ENCODE peak calls at places on chromosomes 6 and 20, in five cellular contexts. X is A549, A is K562, W is GM12878, D is HepG2. B is an unnamed sample.
A peak's percentile ranks its signal among the peaks of the same experiment; 100 is the strongest.

GRCh38 chr6:17276766-17277165 is 4.4 kb upstream of the RBM24 start:
- ATAC-seq in X (no peak), D (no peak), A (no peak), W (no peak), B (no peak)

GRCh38 chr20:38583306-38583705 is 2.3 kb downstream of the ADIG start:
- ATAC-seq in A (no peak), W (no peak), D (no peak), X (no peak), B (no peak)

GRCh38 chr20:47502801-47503239 is 1.1 kb downstream of the NCOA3 start:
- ATAC-seq in W (peak; percentile 31), A (peak; percentile 8), X (peak; percentile 11), D (peak; percentile 4), B (no peak)

GRCh38 chr6:32214126-32214525 is 9.7 kb downstream of the NOTCH4 start:
- ATAC-seq in A (no peak), W (no peak), X (no peak), D (no peak), B (no peak)

GRCh38 chr6:44219053-44219814 is 2.5 kb downstream of the MYMX start:
- ATAC-seq in D (peak; percentile 77), X (peak; percentile 78), W (peak; percentile 80), A (peak; percentile 88), B (peak; percentile 78)

GRCh38 chr6:83429269-83429668 is 1.6 kb downstream of the ME1 start:
- ATAC-seq in W (no peak), D (no peak), A (no peak), X (no peak), B (no peak)

GRCh38 chr6:130129781-130130246 is 92.9 kb downstream of the SAMD3 start:
- ATAC-seq in A (no peak), D (no peak), W (no peak), X (no peak), B (no peak)

GRCh38 chr6:13537527-13537897 is 36.9 kb upstream of the SIRT5 start:
- ATAC-seq in D (no peak), W (no peak), A (no peak), X (no peak), B (no peak)

GRCh38 chr20:38447931-38448675 is 13.0 kb upstream of the SNHG17 start:
- ATAC-seq in D (peak; percentile 78), X (no peak), W (peak; percentile 84), A (peak; percentile 50), B (no peak)

GRCh38 chr6:73774311-73774766 is 78.3 kb downstream of the CD109 start:
- ATAC-seq in D (peak; percentile 44), A (no peak), W (peak; percentile 55), X (peak; percentile 97), B (peak; percentile 70)

GRCh38 chr6:4344317-4344899 is 209.0 kb upstream of the ECI2 start:
- ATAC-seq in X (no peak), A (no peak), W (no peak), D (no peak), B (no peak)

GRCh38 chr6:107398005-107398404 is 61.4 kb downstream of the PDSS2 start:
- ATAC-seq in D (no peak), A (peak; percentile 63), W (no peak), X (no peak), B (no peak)

GRCh38 chr6:947235-947934 is 254.4 kb upstream of the EXOC2 start:
- ATAC-seq in A (no peak), X (no peak), W (no peak), D (peak; percentile 77), B (no peak)

GRCh38 chr20:8427419-8428065 is 295.5 kb downstream of the PLCB1 start:
- ATAC-seq in W (no peak), D (no peak), X (no peak), A (no peak), B (no peak)

GRCh38 chr6:56752009-56752408 is 109.3 kb upstream of the DST start:
- ATAC-seq in W (peak; percentile 18), A (no peak), X (peak; percentile 37), D (no peak), B (no peak)

GRCh38 chr20:9457055-9457454 is 57.3 kb upstream of the LAMP5 start:
- ATAC-seq in W (peak; percentile 70), D (no peak), X (no peak), A (no peak), B (no peak)

GRCh38 chr20:37202267-37202943 is 23.1 kb upstream of the MROH8 start:
- ATAC-seq in D (peak; percentile 71), A (peak; percentile 82), W (peak; percentile 59), X (peak; percentile 89), B (peak; percentile 86)

GRCh38 chr6:129184808-129185366 is 301.9 kb downstream of the LAMA2 start:
- ATAC-seq in X (no peak), D (no peak), W (no peak), A (no peak), B (no peak)

GRCh38 chr6:149463781-149464180 is 21.0 kb downstream of the ZC3H12D start:
- ATAC-seq in X (no peak), W (no peak), D (peak; percentile 60), A (no peak), B (peak; percentile 28)

GRCh38 chr20:51934301-51935002 is 132.1 kb upstream of the SALL4 start:
- ATAC-seq in W (no peak), A (no peak), X (no peak), D (no peak), B (no peak)

GRCh38 chr20:11178946-11179654 is 505.3 kb upstream of the JAG1 start:
- ATAC-seq in D (no peak), X (peak; percentile 86), A (no peak), W (no peak), B (no peak)

GRCh38 chr20:17614176-17614811 is 44.4 kb downstream of the DSTN start:
- ATAC-seq in A (no peak), D (peak; percentile 0), X (peak; percentile 22), W (no peak), B (peak; percentile 70)

GRCh38 chr6:137851669-137852068 is 15.4 kb upstream of the TNFAIP3 start:
- ATAC-seq in A (peak; percentile 18), X (no peak), W (no peak), D (no peak), B (no peak)

GRCh38 chr20:62891111-62891510 is 29.5 kb upstream of the TCFL5 start:
- ATAC-seq in A (no peak), X (no peak), D (no peak), W (no peak), B (no peak)

GRCh38 chr20:43191946-43192847 is 2.5 kb upstream of the PTPRT start:
- ATAC-seq in D (peak; percentile 87), W (peak; percentile 79), A (peak; percentile 83), X (peak; percentile 89), B (no peak)

GRCh38 chr6:34035161-34035560 is 110.7 kb downstream of the GRM4 start:
- ATAC-seq in X (no peak), D (no peak), W (no peak), A (no peak), B (no peak)

GRCh38 chr6:152110878-152111820 is 303.7 kb downstream of the ESR1 start:
- ATAC-seq in W (no peak), X (no peak), D (peak; percentile 83), A (no peak), B (peak; percentile 40)

GRCh38 chr6:109687271-109687721 is 3.7 kb downstream of the AK9 start:
- ATAC-seq in D (no peak), W (no peak), X (no peak), A (no peak), B (peak; percentile 36)

GRCh38 chr6:85672050-85672449 is 29.4 kb upstream of the SYNCRIP start:
- ATAC-seq in X (peak; percentile 17), A (no peak), D (peak; percentile 26), W (no peak), B (no peak)
- H3K4me1 ChIP-seq in X (peaks cover 38% of the 10 kb centered on the region), A (no peaks in the 10 kb centered on the region), D (peaks cover 33% of the 10 kb centered on the region), W (peaks cover 31% of the 10 kb centered on the region), B (no peaks in the 10 kb centered on the region)

GRCh38 chr6:23243858-23244257 is 674.5 kb downstream of the HDGFL1 start:
- ATAC-seq in X (no peak), W (no peak), D (no peak), A (no peak), B (no peak)

GRCh38 chr6:23244300-23244699 is 674.9 kb downstream of the HDGFL1 start:
- ATAC-seq in X (no peak), W (no peak), D (no peak), A (no peak), B (no peak)

GRCh38 chr6:23246901-23247300 is 677.5 kb downstream of the HDGFL1 start:
- ATAC-seq in D (no peak), A (no peak), W (no peak), X (no peak), B (no peak)

DNA sequence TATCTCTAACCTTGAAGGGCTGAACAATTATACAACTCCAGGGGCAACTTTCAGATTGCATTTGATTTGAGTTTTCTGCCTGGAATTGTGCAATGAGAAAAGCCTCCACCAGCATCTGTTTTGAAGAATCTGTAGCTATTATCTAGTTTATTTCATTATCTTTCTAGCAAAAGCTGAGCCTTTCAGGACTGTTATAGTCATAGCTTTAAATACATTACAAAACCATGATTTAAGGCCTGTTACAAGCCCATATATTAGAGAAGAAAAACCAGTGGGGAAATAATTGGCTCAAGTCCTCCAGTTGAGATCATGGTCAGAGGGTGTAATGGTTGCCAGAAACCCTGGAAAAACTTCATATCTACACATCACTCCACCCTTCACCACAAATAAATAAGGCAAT is 676.2 kb downstream of the HDGFL1 start:
- ATAC-seq in X (no peak), W (no peak), A (no peak), D (no peak), B (no peak)
- TF ChIP-seq EP300 in X (no peak), W (no peak), A (no peak), D (no peak), B (no peak)

GRCh38 chr6:142844065-142844755 is 100.8 kb downstream of the HIVEP2 start:
- ATAC-seq in D (no peak), W (no peak), X (no peak), A (no peak), B (no peak)

GRCh38 chr6:142842423-142843261 is 102.3 kb downstream of the HIVEP2 start:
- ATAC-seq in X (peak; percentile 16), D (no peak), A (no peak), W (peak; percentile 56), B (no peak)

GRCh38 chr6:142841915-142842314 is 103.1 kb downstream of the HIVEP2 start:
- ATAC-seq in W (no peak), A (no peak), D (no peak), X (no peak), B (no peak)

GRCh38 chr6:142845143-142845571 is 99.8 kb downstream of the HIVEP2 start:
- ATAC-seq in X (peak; percentile 27), A (no peak), W (peak; percentile 58), D (no peak), B (no peak)

GRCh38 chr6:142843344-142843743 is 101.6 kb downstream of the HIVEP2 start:
- ATAC-seq in D (no peak), X (no peak), W (no peak), A (no peak), B (no peak)
- H3K4me1 ChIP-seq in D (peaks cover 68% of the 10 kb centered on the region), X (peaks cover 65% of the 10 kb centered on the region), W (peaks cover 75% of the 10 kb centered on the region), A (peaks cover 3% of the 10 kb centered on the region), B (peaks cover 27% of the 10 kb centered on the region)

GRCh38 chr20:58647814-58648501 is 3.1 kb upstream of the STX16 start:
- ATAC-seq in D (no peak), X (no peak), W (no peak), A (no peak), B (peak; percentile 62)
- TF ChIP-seq EP300 in D (no peak), X (no peak), W (no peak), A (no peak), B (no peak)

B was measured in gastroesophageal sphincter.